ENCODE peak calls at places on chromosome 6, in ten cellular contexts. One of them, this sample, is unnamed.

GRCh38 chr6:56642366-56643261 is at the start of gene DST:
- DNase-seq in HT1080: peak
- DNase-seq in brain microvascular endothelial cell: peak
- DNase-seq in ELF-1: no peak
- DNase-seq in heart left ventricle: no peak
- DNase-seq in mucosa of descending colon: no peak
- DNase-seq in lower lobe of right lung: no peak
- DNase-seq in GM10248: no peak
- DNase-seq in GM04504: peak
- DNase-seq in tibial artery: peak
- DNase-seq in this sample: no peak

GRCh38 chr6:52551483-52552277 is 25.2 kb downstream of the TRAM2 start:
- DNase-seq in mucosa of descending colon: peak
- DNase-seq in HT1080: peak
- DNase-seq in brain microvascular endothelial cell: peak
- DNase-seq in tibial artery: peak
- DNase-seq in GM04504: no peak
- DNase-seq in GM10248: no peak
- DNase-seq in lower lobe of right lung: peak
- DNase-seq in heart left ventricle: peak
- DNase-seq in ELF-1: peak
- DNase-seq in this sample: peak

GRCh38 chr6:79468587-79468986 is 68.6 kb downstream of the LCA5 start:
- DNase-seq in GM04504: no peak
- DNase-seq in ELF-1: no peak
- DNase-seq in mucosa of descending colon: no peak
- DNase-seq in brain microvascular endothelial cell: no peak
- DNase-seq in heart left ventricle: no peak
- DNase-seq in tibial artery: no peak
- DNase-seq in lower lobe of right lung: no peak
- DNase-seq in HT1080: no peak
- DNase-seq in GM10248: no peak
- DNase-seq in this sample: no peak

GRCh38 chr6:1190361-1190760 is 121.5 kb upstream of the FOXQ1 start:
- DNase-seq in GM10248: no peak
- DNase-seq in brain microvascular endothelial cell: peak
- DNase-seq in lower lobe of right lung: no peak
- DNase-seq in tibial artery: no peak
- DNase-seq in heart left ventricle: no peak
- DNase-seq in GM04504: peak
- DNase-seq in mucosa of descending colon: no peak
- DNase-seq in HT1080: peak
- DNase-seq in ELF-1: peak
- DNase-seq in this sample: no peak

GRCh38 chr6:99802396-99803031 is 191.5 kb downstream of the MCHR2 start:
- DNase-seq in ELF-1: peak
- DNase-seq in lower lobe of right lung: no peak
- DNase-seq in mucosa of descending colon: no peak
- DNase-seq in GM10248: no peak
- DNase-seq in GM04504: no peak
- DNase-seq in HT1080: no peak
- DNase-seq in brain microvascular endothelial cell: no peak
- DNase-seq in heart left ventricle: no peak
- DNase-seq in tibial artery: no peak
- DNase-seq in this sample: no peak

GRCh38 chr6:86619428-86619827 is 317.9 kb upstream of the HTR1E start:
- DNase-seq in ELF-1: no peak
- DNase-seq in lower lobe of right lung: no peak
- DNase-seq in HT1080: no peak
- DNase-seq in brain microvascular endothelial cell: no peak
- DNase-seq in tibial artery: no peak
- DNase-seq in GM10248: no peak
- DNase-seq in GM04504: no peak
- DNase-seq in heart left ventricle: no peak
- DNase-seq in mucosa of descending colon: no peak
- DNase-seq in this sample: no peak

GRCh38 chr6:125154184-125155135 is 887 bp downstream of the TPD52L1 start:
- DNase-seq in GM04504: no peak
- DNase-seq in GM10248: peak
- DNase-seq in heart left ventricle: peak
- DNase-seq in tibial artery: peak
- DNase-seq in mucosa of descending colon: peak
- DNase-seq in brain microvascular endothelial cell: no peak
- DNase-seq in ELF-1: peak
- DNase-seq in HT1080: no peak
- DNase-seq in lower lobe of right lung: peak
- DNase-seq in this sample: peak

GRCh38 chr6:106520711-106521367 is 108.5 kb downstream of the RTN4IP1 start:
- DNase-seq in GM10248: peak
- DNase-seq in tibial artery: no peak
- DNase-seq in mucosa of descending colon: no peak
- DNase-seq in GM04504: no peak
- DNase-seq in lower lobe of right lung: peak
- DNase-seq in brain microvascular endothelial cell: no peak
- DNase-seq in ELF-1: no peak
- DNase-seq in heart left ventricle: peak
- DNase-seq in HT1080: no peak
- DNase-seq in this sample: peak

GRCh38 chr6:121917834-121918559 is 481.5 kb upstream of the HSF2 start:
- DNase-seq in GM04504: no peak
- DNase-seq in lower lobe of right lung: no peak
- DNase-seq in ELF-1: no peak
- DNase-seq in brain microvascular endothelial cell: no peak
- DNase-seq in heart left ventricle: no peak
- DNase-seq in mucosa of descending colon: no peak
- DNase-seq in HT1080: peak
- DNase-seq in GM10248: no peak
- DNase-seq in tibial artery: no peak
- DNase-seq in this sample: no peak

GRCh38 chr6:143545165-143545564 is 33.6 kb upstream of the FUCA2 start:
- DNase-seq in GM10248: no peak
- DNase-seq in HT1080: no peak
- DNase-seq in GM04504: no peak
- DNase-seq in ELF-1: no peak
- DNase-seq in heart left ventricle: no peak
- DNase-seq in tibial artery: no peak
- DNase-seq in mucosa of descending colon: no peak
- DNase-seq in lower lobe of right lung: no peak
- DNase-seq in brain microvascular endothelial cell: no peak
- DNase-seq in this sample: no peak

GRCh38 chr6:105642708-105643107 is 239.8 kb upstream of the PREP start:
- DNase-seq in mucosa of descending colon: no peak
- DNase-seq in lower lobe of right lung: no peak
- DNase-seq in tibial artery: no peak
- DNase-seq in GM04504: no peak
- DNase-seq in brain microvascular endothelial cell: no peak
- DNase-seq in heart left ventricle: no peak
- DNase-seq in ELF-1: no peak
- DNase-seq in HT1080: peak
- DNase-seq in GM10248: no peak
- DNase-seq in this sample: no peak

GRCh38 chr6:10174761-10175160 is 240.1 kb downstream of the TFAP2A start:
- DNase-seq in tibial artery: no peak
- DNase-seq in mucosa of descending colon: no peak
- DNase-seq in HT1080: no peak
- DNase-seq in GM10248: no peak
- DNase-seq in lower lobe of right lung: no peak
- DNase-seq in GM04504: no peak
- DNase-seq in brain microvascular endothelial cell: no peak
- DNase-seq in ELF-1: no peak
- DNase-seq in heart left ventricle: no peak
- DNase-seq in this sample: no peak

GRCh38 chr6:37491830-37492208 is 7.9 kb downstream of the CCDC167 start:
- DNase-seq in HT1080: no peak
- DNase-seq in GM10248: no peak
- DNase-seq in ELF-1: no peak
- DNase-seq in mucosa of descending colon: no peak
- DNase-seq in GM04504: no peak
- DNase-seq in heart left ventricle: no peak
- DNase-seq in brain microvascular endothelial cell: no peak
- DNase-seq in tibial artery: no peak
- DNase-seq in lower lobe of right lung: peak
- DNase-seq in this sample: no peak

GRCh38 chr6:29720863-29721262 is 2.4 kb upstream of the HLA-F start:
- DNase-seq in GM04504: no peak
- DNase-seq in HT1080: no peak
- DNase-seq in lower lobe of right lung: no peak
- DNase-seq in GM10248: no peak
- DNase-seq in mucosa of descending colon: no peak
- DNase-seq in tibial artery: no peak
- DNase-seq in ELF-1: no peak
- DNase-seq in heart left ventricle: no peak
- DNase-seq in brain microvascular endothelial cell: no peak
- DNase-seq in this sample: no peak

GRCh38 chr6:14004258-14004657 is 79.5 kb downstream of the RNF182 start:
- DNase-seq in ELF-1: no peak
- DNase-seq in tibial artery: no peak
- DNase-seq in lower lobe of right lung: no peak
- DNase-seq in mucosa of descending colon: no peak
- DNase-seq in GM10248: no peak
- DNase-seq in GM04504: no peak
- DNase-seq in HT1080: no peak
- DNase-seq in heart left ventricle: no peak
- DNase-seq in brain microvascular endothelial cell: no peak
- DNase-seq in this sample: no peak

GRCh38 chr6:132259070-132259469 is 142.2 kb downstream of the MOXD1 start:
- DNase-seq in lower lobe of right lung: no peak
- DNase-seq in heart left ventricle: no peak
- DNase-seq in tibial artery: no peak
- DNase-seq in HT1080: peak
- DNase-seq in GM10248: no peak
- DNase-seq in GM04504: no peak
- DNase-seq in brain microvascular endothelial cell: peak
- DNase-seq in ELF-1: no peak
- DNase-seq in mucosa of descending colon: no peak
- DNase-seq in this sample: no peak

GRCh38 chr6:56953597-56954388 is 1.1 kb upstream of the BEND6 start:
- DNase-seq in mucosa of descending colon: peak
- DNase-seq in GM10248: peak
- DNase-seq in brain microvascular endothelial cell: no peak
- DNase-seq in lower lobe of right lung: no peak
- DNase-seq in heart left ventricle: no peak
- DNase-seq in ELF-1: peak
- DNase-seq in HT1080: no peak
- DNase-seq in GM04504: no peak
- DNase-seq in tibial artery: no peak
- DNase-seq in this sample: peak

GRCh38 chr6:72861935-72862432 is 240.1 kb downstream of the KCNQ5 start:
- DNase-seq in GM10248: peak
- DNase-seq in mucosa of descending colon: no peak
- DNase-seq in HT1080: peak
- DNase-seq in ELF-1: no peak
- DNase-seq in brain microvascular endothelial cell: peak
- DNase-seq in lower lobe of right lung: no peak
- DNase-seq in heart left ventricle: peak
- DNase-seq in GM04504: peak
- DNase-seq in tibial artery: peak
- DNase-seq in this sample: no peak

GRCh38 chr6:37783831-37784584 is 35.5 kb upstream of the ZFAND3 start:
- DNase-seq in ELF-1: peak
- DNase-seq in GM10248: peak
- DNase-seq in HT1080: no peak
- DNase-seq in GM04504: no peak
- DNase-seq in heart left ventricle: no peak
- DNase-seq in mucosa of descending colon: no peak
- DNase-seq in lower lobe of right lung: peak
- DNase-seq in tibial artery: peak
- DNase-seq in brain microvascular endothelial cell: peak
- DNase-seq in this sample: no peak

GRCh38 chr6:54737247-54737646 is 109.3 kb upstream of the FAM83B start:
- DNase-seq in GM10248: peak
- DNase-seq in lower lobe of right lung: no peak
- DNase-seq in GM04504: no peak
- DNase-seq in ELF-1: peak
- DNase-seq in brain microvascular endothelial cell: no peak
- DNase-seq in tibial artery: no peak
- DNase-seq in mucosa of descending colon: no peak
- DNase-seq in HT1080: peak
- DNase-seq in heart left ventricle: no peak
- DNase-seq in this sample: no peak

GRCh38 chr6:170280689-170281045 is 10.2 kb downstream of the DLL1 start:
- DNase-seq in brain microvascular endothelial cell: no peak
- DNase-seq in GM10248: no peak
- DNase-seq in mucosa of descending colon: no peak
- DNase-seq in GM04504: no peak
- DNase-seq in ELF-1: no peak
- DNase-seq in heart left ventricle: no peak
- DNase-seq in lower lobe of right lung: no peak
- DNase-seq in tibial artery: no peak
- DNase-seq in HT1080: no peak
- DNase-seq in this sample: no peak

GRCh38 chr6:106519460-106520394 is 109.6 kb downstream of the RTN4IP1 start:
- DNase-seq in lower lobe of right lung: peak
- DNase-seq in GM04504: peak
- DNase-seq in brain microvascular endothelial cell: peak
- DNase-seq in HT1080: peak
- DNase-seq in GM10248: peak
- DNase-seq in ELF-1: no peak
- DNase-seq in tibial artery: peak
- DNase-seq in mucosa of descending colon: peak
- DNase-seq in heart left ventricle: peak
- DNase-seq in this sample: no peak

GRCh38 chr6:34514593-34515472 is 41.3 kb downstream of the SPDEF start:
- DNase-seq in ELF-1: peak
- DNase-seq in GM04504: peak
- DNase-seq in brain microvascular endothelial cell: peak
- DNase-seq in tibial artery: no peak
- DNase-seq in GM10248: no peak
- DNase-seq in lower lobe of right lung: peak
- DNase-seq in heart left ventricle: no peak
- DNase-seq in HT1080: no peak
- DNase-seq in mucosa of descending colon: no peak
- DNase-seq in this sample: no peak

GRCh38 chr6:33419580-33420492 is at the start of gene SYNGAP1:
- DNase-seq in mucosa of descending colon: peak
- DNase-seq in tibial artery: peak
- DNase-seq in lower lobe of right lung: no peak
- DNase-seq in heart left ventricle: peak
- DNase-seq in GM10248: no peak
- DNase-seq in ELF-1: peak
- DNase-seq in GM04504: no peak
- DNase-seq in brain microvascular endothelial cell: peak
- DNase-seq in HT1080: no peak
- DNase-seq in this sample: no peak

GRCh38 chr6:14123331-14124105 is 5.9 kb downstream of the CD83 start:
- DNase-seq in HT1080: no peak
- DNase-seq in lower lobe of right lung: no peak
- DNase-seq in tibial artery: no peak
- DNase-seq in GM04504: no peak
- DNase-seq in GM10248: no peak
- DNase-seq in ELF-1: no peak
- DNase-seq in mucosa of descending colon: no peak
- DNase-seq in heart left ventricle: no peak
- DNase-seq in brain microvascular endothelial cell: peak
- DNase-seq in this sample: no peak

GRCh38 chr6:107728564-107728897 is 95.6 kb downstream of the SCML4 start:
- DNase-seq in ELF-1: no peak
- DNase-seq in tibial artery: no peak
- DNase-seq in heart left ventricle: no peak
- DNase-seq in lower lobe of right lung: no peak
- DNase-seq in mucosa of descending colon: no peak
- DNase-seq in HT1080: no peak
- DNase-seq in brain microvascular endothelial cell: no peak
- DNase-seq in GM04504: no peak
- DNase-seq in GM10248: no peak
- DNase-seq in this sample: no peak

GRCh38 chr6:35765739-35766138 is 10.7 kb upstream of the CLPSL2 start:
- DNase-seq in brain microvascular endothelial cell: no peak
- DNase-seq in mucosa of descending colon: no peak
- DNase-seq in GM04504: no peak
- DNase-seq in lower lobe of right lung: no peak
- DNase-seq in ELF-1: no peak
- DNase-seq in tibial artery: no peak
- DNase-seq in GM10248: peak
- DNase-seq in HT1080: no peak
- DNase-seq in heart left ventricle: no peak
- DNase-seq in this sample: no peak

GRCh38 chr6:148179786-148180185 is 162.9 kb upstream of the SASH1 start:
- DNase-seq in HT1080: peak
- DNase-seq in GM10248: peak
- DNase-seq in ELF-1: no peak
- DNase-seq in GM04504: no peak
- DNase-seq in brain microvascular endothelial cell: peak
- DNase-seq in mucosa of descending colon: no peak
- DNase-seq in tibial artery: no peak
- DNase-seq in lower lobe of right lung: no peak
- DNase-seq in heart left ventricle: no peak
- DNase-seq in this sample: no peak